ENCODE peak calls at places on chromosomes 7 and 10, in six cellular contexts. One of them, this sample, is unnamed.

GRCh38 chr7:17535776-17536175 is 237.3 kb downstream of the AHR start:
- DNase-seq in ovary: no peak
- DNase-seq in sigmoid colon: no peak
- DNase-seq in stomach: no peak
- DNase-seq in upper lobe of left lung: no peak
- DNase-seq in esophagus muscularis mucosa: no peak
- DNase-seq in this sample: no peak

GRCh38 chr7:24685706-24686105 is 71.6 kb downstream of the GSDME start:
- DNase-seq in ovary: no peak
- DNase-seq in sigmoid colon: no peak
- DNase-seq in stomach: no peak
- DNase-seq in upper lobe of left lung: no peak
- DNase-seq in esophagus muscularis mucosa: no peak
- DNase-seq in this sample: no peak

GRCh38 chr7:8176370-8177081 is 85.4 kb downstream of the ICA1 start:
- DNase-seq in ovary: no peak
- DNase-seq in sigmoid colon: no peak
- DNase-seq in stomach: no peak
- DNase-seq in upper lobe of left lung: no peak
- DNase-seq in esophagus muscularis mucosa: no peak
- DNase-seq in this sample: no peak

GRCh38 chr7:5701085-5701914 is 80.2 kb downstream of the RNF216 start:
- DNase-seq in ovary: no peak
- DNase-seq in sigmoid colon: no peak
- DNase-seq in stomach: no peak
- DNase-seq in upper lobe of left lung: no peak
- DNase-seq in esophagus muscularis mucosa: no peak
- DNase-seq in this sample: no peak

GRCh38 chr10:93248583-93249227 is 175.0 kb downstream of the CYP26A1 start:
- DNase-seq in ovary: no peak
- DNase-seq in sigmoid colon: no peak
- DNase-seq in stomach: no peak
- DNase-seq in upper lobe of left lung: peak; percentile 43
- DNase-seq in esophagus muscularis mucosa: no peak
- DNase-seq in this sample: no peak

GRCh38 chr7:123987445-123987844 is 45.4 kb downstream of the TMEM229A start:
- DNase-seq in ovary: no peak
- DNase-seq in sigmoid colon: no peak
- DNase-seq in stomach: no peak
- DNase-seq in upper lobe of left lung: no peak
- DNase-seq in esophagus muscularis mucosa: no peak
- DNase-seq in this sample: no peak

GRCh38 chr10:51832652-51833383 is 133.4 kb upstream of the CSTF2T start:
- DNase-seq in ovary: no peak
- DNase-seq in sigmoid colon: no peak
- DNase-seq in stomach: no peak
- DNase-seq in upper lobe of left lung: no peak
- DNase-seq in esophagus muscularis mucosa: no peak
- DNase-seq in this sample: no peak

GRCh38 chr10:69728335-69728861 is 73.3 kb upstream of the COL13A1 start:
- DNase-seq in ovary: no peak
- DNase-seq in sigmoid colon: no peak
- DNase-seq in stomach: no peak
- DNase-seq in upper lobe of left lung: no peak
- DNase-seq in esophagus muscularis mucosa: no peak
- DNase-seq in this sample: no peak

GRCh38 chr7:41508755-41509154 is 194.1 kb downstream of the INHBA start:
- DNase-seq in ovary: no peak
- DNase-seq in sigmoid colon: no peak
- DNase-seq in stomach: no peak
- DNase-seq in upper lobe of left lung: no peak
- DNase-seq in esophagus muscularis mucosa: no peak
- DNase-seq in this sample: no peak

GRCh38 chr10:78165617-78166016 is 132.0 kb downstream of the RPS24 start:
- DNase-seq in ovary: no peak
- DNase-seq in sigmoid colon: no peak
- DNase-seq in stomach: no peak
- DNase-seq in upper lobe of left lung: no peak
- DNase-seq in esophagus muscularis mucosa: no peak
- DNase-seq in this sample: no peak

GRCh38 chr7:142519077-142519789 is 230.0 kb upstream of the PRSS1 start:
- DNase-seq in ovary: no peak
- DNase-seq in sigmoid colon: no peak
- DNase-seq in stomach: no peak
- DNase-seq in upper lobe of left lung: no peak
- DNase-seq in esophagus muscularis mucosa: peak; percentile 91
- DNase-seq in this sample: no peak

GRCh38 chr10:22544325-22545068 is 169.9 kb downstream of the PIP4K2A start:
- DNase-seq in ovary: no peak
- DNase-seq in sigmoid colon: no peak
- DNase-seq in stomach: no peak
- DNase-seq in upper lobe of left lung: peak; percentile 45
- DNase-seq in esophagus muscularis mucosa: no peak
- DNase-seq in this sample: no peak

GRCh38 chr7:46244752-46245151 is 323.7 kb upstream of the IGFBP3 start:
- DNase-seq in ovary: no peak
- DNase-seq in sigmoid colon: no peak
- DNase-seq in stomach: no peak
- DNase-seq in upper lobe of left lung: no peak
- DNase-seq in esophagus muscularis mucosa: no peak
- DNase-seq in this sample: no peak

GRCh38 chr7:74220229-74220628 is 10.4 kb downstream of the LAT2 start:
- DNase-seq in ovary: no peak
- DNase-seq in sigmoid colon: no peak
- DNase-seq in stomach: no peak
- DNase-seq in upper lobe of left lung: peak; percentile 49
- DNase-seq in esophagus muscularis mucosa: no peak
- DNase-seq in this sample: no peak

GRCh38 chr7:2821161-2821841 is 22.8 kb downstream of the GNA12 start:
- DNase-seq in ovary: peak; percentile 20
- DNase-seq in sigmoid colon: peak; percentile 49
- DNase-seq in stomach: no peak
- DNase-seq in upper lobe of left lung: no peak
- DNase-seq in esophagus muscularis mucosa: no peak
- DNase-seq in this sample: no peak

GRCh38 chr7:44681645-44682044 is 67.0 kb upstream of the ZMIZ2 start:
- DNase-seq in ovary: no peak
- DNase-seq in sigmoid colon: no peak
- DNase-seq in stomach: no peak
- DNase-seq in upper lobe of left lung: no peak
- DNase-seq in esophagus muscularis mucosa: no peak
- DNase-seq in this sample: no peak

GRCh38 chr10:129605986-129606518 is 139.0 kb downstream of the MGMT start:
- DNase-seq in ovary: no peak
- DNase-seq in sigmoid colon: no peak
- DNase-seq in stomach: no peak
- DNase-seq in upper lobe of left lung: no peak
- DNase-seq in esophagus muscularis mucosa: no peak
- DNase-seq in this sample: no peak

GRCh38 chr10:75623310-75623940 is 192.0 kb downstream of the LRMDA start:
- DNase-seq in ovary: no peak
- DNase-seq in sigmoid colon: no peak
- DNase-seq in stomach: no peak
- DNase-seq in upper lobe of left lung: no peak
- DNase-seq in esophagus muscularis mucosa: no peak
- DNase-seq in this sample: no peak

GRCh38 chr10:72329290-72330058 is 25.2 kb downstream of the DNAJB12 start:
- DNase-seq in ovary: peak; percentile 55
- DNase-seq in sigmoid colon: no peak
- DNase-seq in stomach: peak; percentile 66
- DNase-seq in upper lobe of left lung: no peak
- DNase-seq in esophagus muscularis mucosa: no peak
- DNase-seq in this sample: no peak

GRCh38 chr10:73641272-73642060 is at the start of gene MYOZ1:
- DNase-seq in ovary: no peak
- DNase-seq in sigmoid colon: no peak
- DNase-seq in stomach: no peak
- DNase-seq in upper lobe of left lung: no peak
- DNase-seq in esophagus muscularis mucosa: no peak
- DNase-seq in this sample: no peak

GRCh38 chr10:96130326-96130758 is 245 bp downstream of the ZNF518A start:
- DNase-seq in ovary: peak; percentile 57
- DNase-seq in sigmoid colon: peak; percentile 78
- DNase-seq in stomach: peak; percentile 71
- DNase-seq in upper lobe of left lung: peak; percentile 94
- DNase-seq in esophagus muscularis mucosa: peak; percentile 92
- DNase-seq in this sample: no peak

GRCh38 chr10:96125142-96125515 is 5.0 kb upstream of the ZNF518A start:
- DNase-seq in ovary: no peak
- DNase-seq in sigmoid colon: no peak
- DNase-seq in stomach: no peak
- DNase-seq in upper lobe of left lung: no peak
- DNase-seq in esophagus muscularis mucosa: no peak
- DNase-seq in this sample: no peak

GRCh38 chr10:96124230-96125141 is 5.6 kb upstream of the ZNF518A start:
- DNase-seq in ovary: no peak
- DNase-seq in sigmoid colon: no peak
- DNase-seq in stomach: peak; percentile 51
- DNase-seq in upper lobe of left lung: no peak
- DNase-seq in esophagus muscularis mucosa: no peak
- DNase-seq in this sample: no peak

GRCh38 chr10:96133135-96133534 is 3.0 kb downstream of the ZNF518A start:
- DNase-seq in ovary: no peak
- DNase-seq in sigmoid colon: no peak
- DNase-seq in stomach: no peak
- DNase-seq in upper lobe of left lung: no peak
- DNase-seq in esophagus muscularis mucosa: no peak
- DNase-seq in this sample: no peak

GRCh38 chr10:96129387-96130325 is at the start of gene ZNF518A:
- DNase-seq in ovary: peak; percentile 92
- DNase-seq in sigmoid colon: peak; percentile 96
- DNase-seq in stomach: peak; percentile 94
- DNase-seq in upper lobe of left lung: peak; percentile 95
- DNase-seq in esophagus muscularis mucosa: peak; percentile 97
- DNase-seq in this sample: peak; percentile 86
- TF ChIP-seq POLR2A in ovary: peak; percentile 15
- TF ChIP-seq POLR2A in sigmoid colon: no peak
- TF ChIP-seq POLR2A in stomach: no peak
- TF ChIP-seq POLR2A in upper lobe of left lung: peak; percentile 72
- TF ChIP-seq POLR2A in esophagus muscularis mucosa: peak; percentile 8
- TF ChIP-seq POLR2A in this sample: no peak

DNA sequence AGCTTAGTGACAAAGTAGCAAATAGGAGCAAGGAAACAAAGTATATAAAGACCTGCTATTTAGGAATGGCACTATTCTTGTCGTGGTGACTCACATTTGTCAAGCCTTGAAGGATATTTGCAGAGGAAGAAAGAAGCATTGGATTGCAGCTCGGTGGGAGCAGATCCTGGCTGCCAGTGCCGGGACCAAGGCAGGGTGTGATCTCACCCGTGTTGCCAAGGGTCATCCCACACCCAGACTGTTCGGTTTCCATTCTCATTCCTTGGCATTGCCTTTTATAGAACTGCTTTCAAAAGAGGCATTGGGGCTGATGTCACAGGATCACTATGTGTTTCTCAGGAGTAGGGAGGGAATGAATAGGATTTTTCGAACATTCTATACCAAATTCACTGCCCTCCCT is 176.2 kb downstream of the GALNT17 start:
- DNase-seq in ovary: no peak
- DNase-seq in sigmoid colon: peak; percentile 68
- DNase-seq in stomach: no peak
- DNase-seq in upper lobe of left lung: no peak
- DNase-seq in esophagus muscularis mucosa: no peak
- DNase-seq in this sample: no peak
- TF ChIP-seq EP300 in ovary: no peak
- TF ChIP-seq EP300 in sigmoid colon: peak; percentile 20
- TF ChIP-seq EP300 in stomach: no peak
- TF ChIP-seq EP300 in upper lobe of left lung: no peak
- TF ChIP-seq EP300 in esophagus muscularis mucosa: no peak
- TF ChIP-seq EP300 in this sample: peak; percentile 87

DNA sequence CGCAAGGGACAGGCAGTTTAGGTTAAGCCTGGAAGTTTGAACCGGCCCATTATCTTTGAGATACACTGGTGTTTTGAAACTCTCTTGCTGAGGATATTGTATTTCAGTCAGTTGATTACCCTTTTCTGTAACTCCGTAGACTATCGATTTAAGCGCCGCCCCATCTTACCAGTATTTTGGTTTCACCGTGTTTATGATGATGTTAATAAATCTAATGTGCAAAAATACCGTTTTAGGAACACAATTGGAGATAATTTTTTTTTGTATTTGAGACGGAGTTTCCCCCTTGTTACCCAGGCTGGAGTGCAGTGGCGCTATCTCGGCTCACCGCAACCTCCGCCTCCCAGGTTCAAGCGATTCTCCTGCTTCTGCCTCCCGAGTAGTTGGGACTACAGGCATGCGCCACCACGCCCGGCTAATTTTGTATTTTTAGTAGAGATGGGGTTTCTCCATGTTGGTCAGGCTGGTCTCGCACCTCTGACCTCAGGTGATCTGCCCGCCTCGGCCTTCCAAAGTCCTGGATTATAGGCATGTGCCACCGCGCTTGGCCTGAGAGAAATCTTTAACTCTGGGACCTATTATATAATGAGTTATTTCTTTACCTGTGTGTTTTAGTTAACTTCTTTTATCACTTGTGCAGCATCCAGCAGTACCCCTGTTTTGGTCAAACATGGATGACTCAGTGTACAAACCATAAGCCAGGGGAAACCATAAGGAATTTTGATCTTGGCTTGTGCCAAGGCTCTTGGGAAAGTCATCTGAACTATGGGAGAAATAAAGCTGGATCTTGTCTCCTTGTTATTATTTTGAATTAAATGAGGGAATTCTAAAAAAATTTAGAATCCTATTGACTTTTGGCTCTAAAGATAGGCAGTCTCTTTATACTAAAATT is 23.7 kb upstream of the ZRANB1 start:
- DNase-seq in ovary: no peak
- DNase-seq in sigmoid colon: no peak
- DNase-seq in stomach: no peak
- DNase-seq in upper lobe of left lung: no peak
- DNase-seq in esophagus muscularis mucosa: no peak
- DNase-seq in this sample: peak; percentile 7
- TF ChIP-seq POLR2A in ovary: no peak
- TF ChIP-seq POLR2A in sigmoid colon: no peak
- TF ChIP-seq POLR2A in stomach: no peak
- TF ChIP-seq POLR2A in upper lobe of left lung: no peak
- TF ChIP-seq POLR2A in esophagus muscularis mucosa: no peak
- TF ChIP-seq POLR2A in this sample: no peak

DNA sequence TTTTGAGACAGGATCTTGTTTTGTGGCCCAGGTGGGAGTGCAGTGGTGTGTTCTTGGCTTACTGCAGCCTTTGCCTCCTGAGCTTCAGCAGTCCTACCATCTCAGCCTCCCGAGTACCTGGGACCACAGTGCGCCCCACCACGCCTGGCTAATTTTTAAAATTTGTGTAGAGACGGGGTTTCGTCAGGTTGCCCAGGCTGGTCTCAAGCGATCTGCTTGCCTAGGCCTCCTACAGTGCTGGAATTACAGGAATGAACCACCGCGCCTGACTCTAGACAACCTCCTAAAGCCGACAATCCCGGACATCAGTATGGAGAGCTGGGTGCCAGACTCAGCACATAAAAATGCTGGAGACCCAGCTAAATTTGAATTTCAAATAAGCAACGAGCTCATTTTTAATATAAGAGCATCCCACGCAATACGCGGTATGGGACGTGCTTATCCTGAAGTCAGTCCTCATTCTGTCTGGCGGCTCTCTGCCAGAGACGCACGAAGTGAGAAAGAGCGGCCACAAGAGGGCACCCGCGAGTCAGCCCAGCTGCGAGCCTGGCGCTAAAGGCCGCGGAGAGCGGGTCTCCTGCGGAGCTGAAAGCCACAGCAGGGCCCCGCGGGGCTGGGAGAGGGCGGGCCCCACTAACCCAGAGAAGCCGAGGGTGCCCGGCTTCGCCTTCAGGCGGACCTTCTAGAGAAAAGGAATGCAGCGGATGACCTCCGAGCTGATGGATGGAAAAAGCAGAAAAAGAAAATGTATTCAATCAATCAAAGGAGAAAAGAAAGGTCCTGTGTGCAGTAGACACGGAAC is 7.1 kb downstream of the CALY start:
- DNase-seq in ovary: peak; percentile 89
- DNase-seq in sigmoid colon: peak; percentile 88
- DNase-seq in stomach: peak; percentile 91
- DNase-seq in upper lobe of left lung: peak; percentile 92
- DNase-seq in esophagus muscularis mucosa: no peak
- DNase-seq in this sample: peak; percentile 68
- TF ChIP-seq EP300 in ovary: no peak
- TF ChIP-seq EP300 in sigmoid colon: no peak
- TF ChIP-seq EP300 in stomach: no peak
- TF ChIP-seq EP300 in upper lobe of left lung: no peak
- TF ChIP-seq EP300 in esophagus muscularis mucosa: no peak
- TF ChIP-seq EP300 in this sample: no peak

This sample was measured in tibial nerve.